ENCODE peak calls at places on chromosomes 3 and 15, in nine cellular contexts. C is GM13977, D is astrocyte, U is hepatocyte, X is AG09309, W is Caco-2, S is endothelial cell, K is osteocyte, L is nephron progenitor cell. Z is an unnamed sample.

GRCh38 chr3:122572940-122573412 is 4.5 kb upstream of the PARP15 start:
- DNase-seq in C (no peak), D (peak), U (peak), X (no peak), W (peak), S (no peak), K (no peak), L (no peak), Z (no peak)

GRCh38 chr15:58471341-58471740 is 39.5 kb downstream of the LIPC start:
- DNase-seq in C (no peak), D (no peak), U (no peak), X (no peak), W (no peak), S (no peak), K (no peak), L (no peak), Z (no peak)

GRCh38 chr3:34882764-34883163 is 756.6 kb upstream of the ARPP21 start:
- DNase-seq in C (no peak), D (no peak), U (no peak), X (no peak), W (peak), S (peak), K (no peak), L (no peak), Z (no peak)

GRCh38 chr15:40190591-40190990 is 29.7 kb downstream of the BUB1B start:
- DNase-seq in C (no peak), D (peak), U (no peak), X (no peak), W (no peak), S (no peak), K (no peak), L (no peak), Z (no peak)

GRCh38 chr15:37298271-37298670 is 197.9 kb upstream of the MEIS2 start:
- DNase-seq in C (no peak), D (no peak), U (no peak), X (no peak), W (no peak), S (no peak), K (no peak), L (no peak), Z (no peak)

GRCh38 chr3:7574435-7574834 is 713.5 kb downstream of the GRM7 start:
- DNase-seq in C (no peak), D (peak), U (peak), X (no peak), W (no peak), S (no peak), K (no peak), L (no peak), Z (no peak)

GRCh38 chr15:85542895-85543331 is 162.5 kb downstream of the AKAP13 start:
- DNase-seq in C (peak), D (no peak), U (no peak), X (no peak), W (no peak), S (no peak), K (no peak), L (no peak), Z (no peak)

GRCh38 chr15:49644364-49644794 is 23.5 kb downstream of the DTWD1 start:
- DNase-seq in C (no peak), D (peak), U (no peak), X (no peak), W (no peak), S (no peak), K (no peak), L (no peak), Z (no peak)

GRCh38 chr3:53350652-53351051 is 3.3 kb upstream of the DCP1A start:
- DNase-seq in C (no peak), D (no peak), U (peak), X (no peak), W (peak), S (peak), K (no peak), L (no peak), Z (no peak)

GRCh38 chr3:14231145-14231990 is 52.8 kb downstream of the LSM3 start:
- DNase-seq in C (no peak), D (no peak), U (no peak), X (no peak), W (no peak), S (no peak), K (peak), L (no peak), Z (no peak)

GRCh38 chr15:71997691-71998090 is 120.3 kb downstream of the MYO9A start:
- DNase-seq in C (no peak), D (peak), U (no peak), X (no peak), W (no peak), S (no peak), K (no peak), L (no peak), Z (no peak)

GRCh38 chr15:35061171-35062163 is 23.6 kb downstream of the NANOGP8 start:
- DNase-seq in C (no peak), D (peak), U (no peak), X (no peak), W (no peak), S (no peak), K (no peak), L (no peak), Z (no peak)

GRCh38 chr3:122958290-122958689 is 69.3 kb downstream of the SEMA5B start:
- DNase-seq in C (no peak), D (no peak), U (no peak), X (no peak), W (no peak), S (no peak), K (no peak), L (no peak), Z (no peak)

GRCh38 chr3:10335871-10336622 is 15.1 kb upstream of the SEC13 start:
- DNase-seq in C (no peak), D (no peak), U (no peak), X (no peak), W (no peak), S (no peak), K (no peak), L (no peak), Z (no peak)

GRCh38 chr3:175485436-175485835 is 626.3 kb downstream of the NAALADL2 start:
- DNase-seq in C (no peak), D (no peak), U (no peak), X (no peak), W (no peak), S (no peak), K (no peak), L (no peak), Z (no peak)

GRCh38 chr3:64104006-64104405 is 80.7 kb upstream of the PSMD6 start:
- DNase-seq in C (no peak), D (no peak), U (peak), X (no peak), W (peak), S (no peak), K (no peak), L (no peak), Z (no peak)

GRCh38 chr15:74788042-74788715 is 6.3 kb downstream of the CSK start:
- DNase-seq in C (no peak), D (no peak), U (no peak), X (no peak), W (no peak), S (no peak), K (no peak), L (no peak), Z (no peak)

GRCh38 chr3:194009019-194009418 is 126.9 kb upstream of the HES1 start:
- DNase-seq in C (no peak), D (no peak), U (no peak), X (no peak), W (no peak), S (no peak), K (no peak), L (no peak), Z (no peak)

GRCh38 chr3:109707642-109708041 is 370.3 kb upstream of the DPPA4 start:
- DNase-seq in C (no peak), D (no peak), U (no peak), X (no peak), W (no peak), S (no peak), K (no peak), L (no peak), Z (no peak)

GRCh38 chr3:69309810-69310209 is 76.1 kb downstream of the FRMD4B start:
- DNase-seq in C (no peak), D (peak), U (peak), X (peak), W (no peak), S (peak), K (no peak), L (no peak), Z (no peak)
- TF ChIP-seq CTCF in C (peak), D (peak), U (peak), X (peak), W (peak), S (no peak), K (peak), L (peak), Z (no peak)

GRCh38 chr3:22091329-22091728 is 340.3 kb upstream of the ZNF385D start:
- DNase-seq in C (no peak), D (no peak), U (no peak), X (no peak), W (no peak), S (no peak), K (no peak), L (no peak), Z (no peak)

DNA sequence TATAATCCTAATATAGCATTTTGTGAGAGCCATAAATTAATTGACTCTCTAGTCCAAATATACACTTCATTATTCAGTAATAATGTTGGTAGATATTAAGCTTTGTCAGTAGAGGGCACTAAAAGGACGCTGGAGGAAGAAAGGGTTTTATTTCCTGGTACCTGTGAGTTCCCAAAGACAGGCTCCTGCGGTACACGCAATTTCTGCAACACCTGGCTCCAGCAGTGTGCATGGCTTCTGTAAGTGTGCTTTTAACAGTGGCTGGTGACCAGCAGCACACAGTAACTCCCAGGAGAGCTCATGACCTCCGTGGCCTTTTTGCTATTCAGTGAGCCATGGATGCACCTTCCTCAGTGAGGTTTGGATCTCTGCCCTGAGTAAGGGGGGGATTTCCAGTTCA is 338.3 kb upstream of the ZNF385D start:
- DNase-seq in C (peak), D (no peak), U (peak), X (no peak), W (peak), S (peak), K (no peak), L (peak), Z (no peak)
- TF ChIP-seq CTCF in C (peak), D (peak), U (peak), X (peak), W (peak), S (peak), K (peak), L (peak), Z (no peak)

DNA sequence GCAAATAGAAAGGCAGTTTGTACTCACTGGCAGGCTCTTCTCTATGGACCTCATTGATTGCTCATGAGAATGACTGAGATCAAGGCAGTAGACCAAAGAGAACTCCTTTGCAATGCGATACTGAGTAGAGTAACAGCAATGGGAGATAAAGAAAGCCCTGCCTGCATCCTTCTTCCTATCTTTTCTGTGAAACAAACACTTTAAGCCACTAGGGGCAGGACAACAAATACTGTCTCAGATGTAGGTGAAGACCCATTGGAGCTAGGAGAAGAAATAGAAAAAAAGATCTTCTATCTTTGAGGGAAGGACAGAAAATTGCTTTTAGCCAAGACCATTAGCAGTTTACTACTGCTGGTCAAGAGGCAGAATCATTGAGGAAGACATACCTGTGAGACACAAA is 117.6 kb upstream of the IGSF10 start:
- DNase-seq in C (no peak), D (no peak), U (no peak), X (no peak), W (no peak), S (no peak), K (no peak), L (no peak), Z (no peak)
- TF ChIP-seq CTCF in C (no peak), D (no peak), U (no peak), X (no peak), W (no peak), S (no peak), K (no peak), L (no peak), Z (no peak)

GRCh38 chr15:51163843-51164242 is 69.1 kb upstream of the TNFAIP8L3 start:
- DNase-seq in C (no peak), D (no peak), U (no peak), X (no peak), W (no peak), S (no peak), K (no peak), L (no peak), Z (no peak)
- TF ChIP-seq CTCF in C (no peak), D (no peak), U (no peak), X (peak), W (no peak), S (no peak), K (no peak), L (no peak), Z (no peak)

GRCh38 chr15:81785679-81786078 is 260.1 kb downstream of the MEX3B start:
- DNase-seq in C (no peak), D (no peak), U (no peak), X (no peak), W (peak), S (no peak), K (peak), L (no peak), Z (no peak)
- TF ChIP-seq CTCF in C (no peak), D (no peak), U (no peak), X (no peak), W (no peak), S (no peak), K (no peak), L (no peak), Z (no peak)

GRCh38 chr15:28914483-28915023 is 28.8 kb downstream of the APBA2 start:
- DNase-seq in C (no peak), D (no peak), U (no peak), X (no peak), W (no peak), S (no peak), K (no peak), L (no peak), Z (no peak)

GRCh38 chr15:28911295-28911979 is 25.7 kb downstream of the APBA2 start:
- DNase-seq in C (no peak), D (no peak), U (no peak), X (no peak), W (no peak), S (no peak), K (no peak), L (no peak), Z (no peak)

GRCh38 chr15:28912422-28912821 is 26.6 kb downstream of the APBA2 start:
- DNase-seq in C (no peak), D (no peak), U (no peak), X (no peak), W (no peak), S (no peak), K (no peak), L (no peak), Z (no peak)

GRCh38 chr15:28914046-28914445 is 28.3 kb downstream of the APBA2 start:
- DNase-seq in C (no peak), D (no peak), U (no peak), X (no peak), W (no peak), S (no peak), K (no peak), L (no peak), Z (no peak)

GRCh38 chr15:28913171-28913765 is 27.5 kb downstream of the APBA2 start:
- DNase-seq in C (no peak), D (no peak), U (no peak), X (no peak), W (no peak), S (no peak), K (no peak), L (no peak), Z (no peak)
- TF ChIP-seq CTCF in C (no peak), D (no peak), U (no peak), X (no peak), W (peak), S (no peak), K (peak), L (peak), Z (no peak)

DNA sequence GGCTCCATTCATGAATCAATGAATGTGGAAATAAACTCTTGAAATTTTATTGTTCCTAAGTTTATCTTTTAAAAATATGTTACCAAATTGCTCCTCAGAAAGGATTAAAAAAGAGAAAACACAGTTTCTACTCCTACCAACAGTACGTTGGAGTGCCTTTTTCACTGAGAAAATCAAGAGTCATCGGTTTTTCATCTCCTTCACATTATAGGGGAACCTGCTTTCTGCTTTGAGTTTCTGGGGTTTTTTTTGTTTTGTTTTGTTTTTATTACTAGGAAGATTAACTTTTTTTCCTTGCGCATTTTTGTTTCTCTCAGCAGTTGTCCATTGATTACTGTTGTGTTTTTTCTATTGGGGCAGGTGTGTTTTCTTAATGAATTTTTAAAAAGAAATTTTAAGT is 3.5 kb downstream of the ARL13B start:
- DNase-seq in C (no peak), D (no peak), U (no peak), X (no peak), W (no peak), S (no peak), K (no peak), L (no peak), Z (no peak)
- TF ChIP-seq CTCF in C (no peak), D (no peak), U (no peak), X (no peak), W (no peak), S (no peak), K (no peak), L (no peak), Z (no peak)

GRCh38 chr3:85560088-85560790 is 601.5 kb downstream of the CADM2 start:
- DNase-seq in C (no peak), D (peak), U (no peak), X (no peak), W (no peak), S (no peak), K (no peak), L (no peak), Z (no peak)
- TF ChIP-seq CTCF in C (no peak), D (no peak), U (no peak), X (no peak), W (no peak), S (no peak), K (no peak), L (no peak), Z (no peak)

DNA sequence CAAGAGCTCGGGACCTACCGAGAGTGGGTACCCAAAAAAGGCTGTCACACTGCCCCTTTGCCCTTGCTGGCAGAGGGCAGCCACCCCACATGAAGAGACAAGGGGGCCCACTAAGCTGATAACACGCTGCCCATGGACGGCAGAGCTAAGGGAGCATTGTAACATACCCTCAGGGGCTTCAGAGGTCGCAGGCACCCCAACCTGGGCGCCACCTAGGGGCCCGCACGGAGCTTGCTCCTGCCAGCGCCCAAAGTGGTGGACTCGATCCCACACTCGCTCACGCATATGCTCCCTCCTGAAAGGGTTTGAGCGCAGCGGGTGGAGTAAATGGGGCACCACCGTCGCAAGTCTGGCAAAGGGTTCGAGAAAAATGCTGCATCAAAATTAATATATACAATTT is 975.4 kb downstream of the ZPLD1 start:
- DNase-seq in C (no peak), D (no peak), U (no peak), X (no peak), W (peak), S (no peak), K (no peak), L (no peak), Z (no peak)
- TF ChIP-seq CTCF in C (peak), D (no peak), U (no peak), X (peak), W (peak), S (peak), K (peak), L (no peak), Z (no peak)

DNA sequence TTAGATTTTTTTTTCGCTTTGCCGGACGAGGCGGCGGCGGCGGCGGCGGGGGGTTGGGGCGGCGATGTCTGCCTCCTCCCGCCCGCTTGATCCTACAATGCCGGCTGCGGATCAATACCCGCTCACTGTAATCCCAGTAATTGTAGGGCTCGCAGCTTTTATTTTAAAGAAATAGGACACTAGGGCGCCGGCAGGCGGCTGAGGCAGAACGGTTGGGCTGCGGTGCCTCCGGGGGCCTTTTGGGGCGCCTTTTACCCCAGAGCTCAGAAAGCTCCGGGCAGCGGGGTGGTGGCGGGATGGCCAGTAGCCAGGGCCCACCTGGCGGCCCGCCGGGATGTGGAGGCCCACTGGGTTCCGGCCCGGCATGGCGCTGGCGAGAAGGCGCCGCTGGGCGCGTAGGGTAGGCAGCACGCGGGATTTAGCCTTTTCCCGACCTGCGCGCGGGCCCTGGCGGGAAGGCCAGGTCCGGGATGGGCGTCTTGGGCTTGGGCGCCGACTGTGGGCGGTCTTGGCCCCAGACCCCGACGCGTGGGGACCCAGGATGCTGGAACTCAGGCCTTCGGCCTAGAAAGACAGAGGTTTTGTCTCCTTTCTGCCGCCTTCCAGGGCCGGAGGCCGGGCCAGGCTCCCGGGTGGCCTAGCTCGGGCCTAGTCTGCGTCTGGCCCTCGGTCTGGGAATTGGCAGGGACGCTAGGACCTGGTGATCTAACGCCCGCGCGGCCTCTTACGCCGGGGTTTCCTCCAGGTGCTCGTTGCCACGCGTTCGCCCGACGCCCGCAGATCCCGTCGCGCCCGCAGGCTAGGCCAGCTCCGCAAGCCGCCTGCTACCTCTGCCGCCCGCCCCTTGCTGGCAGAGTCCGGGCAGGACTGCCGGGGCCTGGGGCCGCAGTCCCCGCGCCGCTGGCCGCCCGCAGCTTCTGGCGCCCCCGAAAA is 15.5 kb upstream of the ONECUT1 start:
- DNase-seq in C (peak), D (no peak), U (no peak), X (no peak), W (no peak), S (peak), K (no peak), L (peak), Z (peak)
- TF ChIP-seq CTCF in C (no peak), D (no peak), U (no peak), X (no peak), W (no peak), S (no peak), K (no peak), L (peak), Z (no peak)